ENCODE peak calls at places on chromosomes 16 and 17, in ten cellular contexts. Z, N, Y, J, P, E, S, D, A and V are unnamed samples.

GRCh38 chr17:74763565-74764387 is 12.4 kb downstream of the NAT9 start:
- DNase-seq in A (no peak), J (no peak), S (no peak), E (no peak), P (no peak), Z (no peak), N (no peak), Y (no peak), D (no peak), V (no peak)

GRCh38 chr17:60902399-60902798 is 224.7 kb downstream of the BCAS3 start:
- DNase-seq in N (no peak), D (no peak), E (no peak), Z (no peak), Y (no peak), J (no peak), P (no peak), A (no peak), S (no peak), V (peak)

GRCh38 chr17:49670002-49670401 is 7.9 kb downstream of the SPOP start:
- DNase-seq in S (no peak), E (no peak), P (no peak), A (no peak), Y (no peak), Z (no peak), D (no peak), J (no peak), N (no peak), V (no peak)

GRCh38 chr17:81731271-81731670 is 19.2 kb downstream of the SLC25A10 start:
- DNase-seq in P (no peak), Z (peak), N (peak), Y (no peak), D (no peak), J (no peak), S (no peak), E (no peak), A (no peak), V (peak)

GRCh38 chr16:84225571-84225970 is 14.2 kb downstream of the KCNG4 start:
- DNase-seq in S (no peak), P (no peak), N (no peak), J (no peak), D (no peak), Z (no peak), A (no peak), Y (no peak), E (no peak), V (no peak)

GRCh38 chr17:50355701-50356341 is 9.9 kb downstream of the XYLT2 start:
- DNase-seq in N (no peak), Z (no peak), A (no peak), P (no peak), E (no peak), D (no peak), Y (no peak), J (no peak), S (no peak), V (no peak)

GRCh38 chr16:1691276-1691675 is 13.2 kb downstream of the JPT2 start:
- DNase-seq in P (no peak), J (no peak), S (no peak), D (no peak), Y (no peak), Z (peak), E (no peak), N (no peak), A (no peak), V (peak)

GRCh38 chr17:39867891-39868553 is at the start of gene ZPBP2:
- DNase-seq in Y (peak), D (no peak), A (no peak), N (no peak), E (no peak), Z (no peak), S (no peak), J (no peak), P (peak), V (no peak)

GRCh38 chr17:80878876-80879722 is 112.5 kb upstream of the CHMP6 start:
- DNase-seq in S (no peak), E (no peak), D (no peak), P (no peak), Z (no peak), Y (no peak), A (no peak), N (no peak), J (peak), V (no peak)

GRCh38 chr17:48011405-48012150 is 26.0 kb downstream of the COPZ2 start:
- DNase-seq in J (no peak), Z (peak), S (peak), Y (peak), A (no peak), P (no peak), E (peak), D (no peak), N (no peak), V (peak)

GRCh38 chr17:69506489-69506888 is 92.0 kb downstream of the MAP2K6 start:
- DNase-seq in D (no peak), P (no peak), Y (peak), S (no peak), J (no peak), N (no peak), A (no peak), E (no peak), Z (no peak), V (peak)

GRCh38 chr17:44043326-44043725 is 23.1 kb downstream of the LSM12 start:
- DNase-seq in Y (no peak), Z (peak), S (no peak), N (no peak), E (no peak), P (no peak), J (no peak), D (no peak), A (no peak), V (no peak)

GRCh38 chr17:34173221-34173620 is 81.9 kb upstream of the CCL2 start:
- DNase-seq in N (peak), E (no peak), D (no peak), P (no peak), S (no peak), Y (no peak), J (no peak), Z (no peak), A (no peak), V (peak)

GRCh38 chr17:77959216-77959925 is 868 bp downstream of the TNRC6C start:
- DNase-seq in P (no peak), D (no peak), A (no peak), E (peak), S (no peak), Y (no peak), Z (peak), N (no peak), J (peak), V (no peak)

GRCh38 chr16:25109643-25110042 is 1.9 kb upstream of the LCMT1 start:
- DNase-seq in A (no peak), Y (no peak), Z (peak), J (no peak), S (peak), D (no peak), N (peak), E (no peak), P (no peak), V (peak)

GRCh38 chr17:79372470-79373238 is 238.2 kb downstream of the RBFOX3 start:
- DNase-seq in A (no peak), P (no peak), E (no peak), N (no peak), J (no peak), D (no peak), Y (no peak), S (no peak), Z (no peak), V (no peak)

GRCh38 chr17:78007655-78008054 is 49.2 kb downstream of the TNRC6C start:
- DNase-seq in S (no peak), J (no peak), P (no peak), E (no peak), D (no peak), A (no peak), Z (no peak), Y (no peak), N (no peak), V (no peak)

GRCh38 chr16:66440970-66441369 is 13.9 kb downstream of the BEAN1 start:
- DNase-seq in N (no peak), Z (no peak), Y (no peak), P (no peak), D (no peak), S (no peak), A (no peak), E (no peak), J (no peak), V (no peak)